ENCODE peak calls at places on chromosomes 3 and 15, in ten cellular contexts. T is SJCRH30; B is CD8-positive, alpha-beta T cell; V is cardiac muscle cell; X is HAP-1; W is CD4-positive, alpha-beta T cell; J is MM.1S; N is GM23338; Z is mesenchymal stem cell; M is hepatocyte. F is an unnamed sample. For H3K27me3, the result is how much of the 10 kb centered on the place peaks cover.

GRCh38 chr3:55826097-55826496 is 339.0 kb upstream of the WNT5A start:
- DNase-seq in J (no peak), X (no peak), V (no peak), Z (no peak), M (no peak), B (no peak), W (no peak), N (no peak), T (no peak), F (no peak)

GRCh38 chr3:71926242-71926560 is 141.3 kb upstream of the PROK2 start:
- DNase-seq in W (no peak), Z (peak), J (peak), B (no peak), M (peak), X (peak), T (peak), V (peak), N (peak), F (no peak)

GRCh38 chr3:185950720-185951119 is 12.9 kb upstream of the TRA2B start:
- DNase-seq in J (no peak), T (no peak), M (no peak), N (no peak), Z (no peak), V (no peak), B (no peak), W (no peak), X (no peak), F (no peak)

GRCh38 chr3:160480931-160481330 is 31.3 kb upstream of the TRIM59 start:
- DNase-seq in J (no peak), T (no peak), B (no peak), X (no peak), W (no peak), M (no peak), V (no peak), N (no peak), Z (no peak), F (no peak)

GRCh38 chr3:5295191-5295690 is 107.7 kb downstream of the EDEM1 start:
- DNase-seq in B (no peak), M (no peak), W (no peak), J (no peak), X (no peak), Z (no peak), V (no peak), N (no peak), T (no peak), F (no peak)

GRCh38 chr3:10392244-10392643 is 71.3 kb upstream of the SEC13 start:
- DNase-seq in M (no peak), B (no peak), V (no peak), T (no peak), J (no peak), N (peak), W (no peak), X (no peak), Z (no peak), F (no peak)

GRCh38 chr3:22887664-22888291 is 315.3 kb upstream of the UBE2E2 start:
- DNase-seq in M (peak), W (no peak), N (peak), B (no peak), T (peak), V (peak), Z (peak), X (peak), J (peak), F (no peak)

GRCh38 chr15:31457631-31458526 is 131.2 kb downstream of the KLF13 start:
- DNase-seq in X (no peak), M (no peak), Z (peak), W (no peak), B (no peak), J (no peak), N (no peak), T (no peak), V (peak), F (no peak)

GRCh38 chr3:110608566-110608965 is 463.1 kb upstream of the NECTIN3 start:
- DNase-seq in V (peak), M (no peak), W (no peak), Z (no peak), X (no peak), J (no peak), B (no peak), N (no peak), T (no peak), F (no peak)

GRCh38 chr15:33016405-33017024 is 178.0 kb downstream of the FMN1 start:
- DNase-seq in W (no peak), Z (no peak), N (no peak), X (no peak), T (no peak), M (no peak), B (no peak), J (peak), V (no peak), F (peak)

GRCh38 chr3:1251282-1252060 is 158.6 kb downstream of the CNTN6 start:
- DNase-seq in V (no peak), B (no peak), T (no peak), N (peak), Z (no peak), M (no peak), W (no peak), X (no peak), J (no peak), F (no peak)

GRCh38 chr15:83784975-83785374 is 131.1 kb downstream of the ADAMTSL3 start:
- DNase-seq in W (no peak), T (no peak), X (no peak), M (no peak), B (no peak), N (no peak), J (no peak), V (no peak), Z (no peak), F (no peak)

GRCh38 chr3:43953814-43954241 is 263.1 kb downstream of the ABHD5 start:
- DNase-seq in J (no peak), W (no peak), N (no peak), B (no peak), M (peak), V (peak), X (no peak), T (peak), Z (peak), F (no peak)

GRCh38 chr3:157782236-157782635 is 279.0 kb upstream of the VEPH1 start:
- DNase-seq in W (no peak), B (no peak), N (no peak), V (peak), J (no peak), Z (no peak), X (no peak), M (no peak), T (no peak), F (no peak)

GRCh38 chr3:17800232-17800631 is 57.8 kb upstream of the TBC1D5 start:
- DNase-seq in N (no peak), M (no peak), X (no peak), J (no peak), Z (no peak), W (no peak), V (no peak), T (no peak), B (no peak), F (no peak)

GRCh38 chr3:119352863-119353527 is 58.8 kb downstream of the ARHGAP31 start:
- DNase-seq in B (no peak), M (peak), N (peak), T (peak), X (peak), Z (peak), J (no peak), V (peak), W (no peak), F (peak)

GRCh38 chr3:71127052-71127451 is 456.5 kb downstream of the FOXP1 start:
- DNase-seq in M (no peak), W (no peak), V (no peak), X (no peak), T (no peak), B (no peak), N (no peak), J (no peak), Z (no peak), F (no peak)

GRCh38 chr3:49780080-49780967 is 6.0 kb downstream of the IP6K1 start:
- DNase-seq in J (no peak), W (no peak), N (no peak), T (no peak), B (no peak), Z (peak), X (no peak), V (no peak), M (no peak), F (no peak)

GRCh38 chr3:46675843-46676567 is 17.5 kb downstream of the ALS2CL start:
- DNase-seq in X (no peak), T (no peak), W (no peak), Z (no peak), M (no peak), N (no peak), J (peak), B (no peak), V (no peak), F (no peak)

GRCh38 chr3:170277833-170278586 is 55.8 kb downstream of the PRKCI start:
- DNase-seq in B (no peak), X (no peak), M (no peak), W (no peak), V (no peak), J (peak), Z (peak), T (no peak), N (no peak), F (peak)

GRCh38 chr3:77370413-77370812 is 330.5 kb downstream of the ROBO2 start:
- DNase-seq in W (no peak), B (no peak), N (no peak), Z (peak), X (no peak), V (peak), T (peak), M (no peak), J (no peak), F (no peak)

GRCh38 chr15:83372434-83372873 is 74.7 kb upstream of the SH3GL3 start:
- DNase-seq in T (peak), X (no peak), W (no peak), M (no peak), N (peak), V (no peak), J (no peak), Z (no peak), B (no peak), F (no peak)

GRCh38 chr15:57885435-57885834 is 178.9 kb downstream of the POLR2M start:
- DNase-seq in X (no peak), V (no peak), J (no peak), M (no peak), T (no peak), N (no peak), W (no peak), Z (no peak), B (no peak), F (no peak)

GRCh38 chr15:68791431-68792283 is 29.0 kb downstream of the ANP32A start:
- DNase-seq in N (peak), B (peak), Z (no peak), V (no peak), T (no peak), M (no peak), W (no peak), J (peak), X (no peak), F (peak)

GRCh38 chr15:80609512-80609946 is 85.6 kb upstream of the ABHD17C start:
- DNase-seq in B (no peak), T (no peak), N (no peak), M (no peak), Z (no peak), J (no peak), X (peak), V (peak), W (no peak), F (no peak)

GRCh38 chr3:52439426-52440248 is 5.3 kb downstream of the SEMA3G start:
- DNase-seq in T (no peak), V (no peak), M (peak), Z (no peak), X (no peak), J (no peak), B (no peak), N (no peak), W (no peak), F (no peak)

GRCh38 chr3:4709336-4709735 is 216.2 kb downstream of the ITPR1 start:
- DNase-seq in J (no peak), M (no peak), T (no peak), N (no peak), X (no peak), W (no peak), V (peak), Z (peak), B (no peak), F (no peak)

GRCh38 chr3:152769523-152769922 is 65.4 kb upstream of the P2RY1 start:
- DNase-seq in Z (peak), M (no peak), B (no peak), T (no peak), N (no peak), J (no peak), X (no peak), W (no peak), V (peak), F (no peak)

GRCh38 chr15:96115642-96116041 is 214.9 kb upstream of the NR2F2 start:
- DNase-seq in Z (peak), X (no peak), J (no peak), T (no peak), W (no peak), B (no peak), M (peak), V (peak), N (no peak), F (no peak)

GRCh38 chr15:80228959-80229610 is 22.9 kb downstream of the CTXND1 start:
- DNase-seq in B (no peak), Z (peak), N (no peak), W (no peak), X (no peak), T (no peak), V (peak), J (no peak), M (peak), F (no peak)

GRCh38 chr3:46991406-46992165 is 12.1 kb downstream of the NBEAL2 start:
- DNase-seq in V (no peak), M (no peak), W (no peak), N (no peak), X (no peak), T (no peak), Z (no peak), B (no peak), J (no peak), F (no peak)

GRCh38 chr15:52656412-52656811 is 22.8 kb downstream of the ATOSA start:
- DNase-seq in Z (no peak), N (no peak), W (no peak), X (no peak), B (no peak), M (no peak), V (no peak), T (no peak), J (peak), F (no peak)

GRCh38 chr15:41877631-41878354 is 16.1 kb downstream of the SPTBN5 start:
- DNase-seq in N (peak), X (no peak), M (no peak), Z (no peak), W (no peak), J (no peak), T (no peak), V (no peak), B (no peak), F (no peak)

GRCh38 chr3:37974121-37974927 is 16.3 kb upstream of the VILL start:
- DNase-seq in W (peak), B (peak), V (peak), J (peak), M (peak), N (peak), X (peak), T (peak), Z (peak), F (peak)

GRCh38 chr3:175121225-175121624 is 262.1 kb downstream of the NAALADL2 start:
- DNase-seq in M (peak), B (no peak), Z (no peak), J (peak), X (no peak), V (no peak), W (no peak), T (peak), N (peak), F (no peak)

GRCh38 chr15:34275721-34276120 is 50.9 kb downstream of the EMC4 start:
- DNase-seq in V (no peak), T (no peak), X (no peak), J (no peak), Z (no peak), W (no peak), B (no peak), N (no peak), M (no peak), F (no peak)

GRCh38 chr3:105802073-105802706 is 66.6 kb downstream of the CBLB start:
- DNase-seq in X (no peak), M (no peak), T (no peak), W (no peak), Z (no peak), B (no peak), V (no peak), J (no peak), N (no peak), F (no peak)

GRCh38 chr3:129837057-129837631 is 56.4 kb downstream of the TMCC1 start:
- DNase-seq in Z (peak), N (peak), V (peak), X (no peak), M (no peak), J (no peak), B (no peak), W (no peak), T (no peak), F (no peak)

GRCh38 chr15:67065531-67066005 is at the start of gene SMAD3:
- DNase-seq in W (peak), B (peak), J (peak), V (peak), X (peak), Z (peak), M (peak), T (peak), N (peak), F (peak)

GRCh38 chr3:20141841-20142240 is 44.2 kb downstream of the SGO1 start:
- DNase-seq in N (peak), V (peak), W (no peak), B (no peak), Z (peak), M (peak), X (peak), T (peak), J (no peak), F (no peak)

GRCh38 chr15:89376441-89376840 is 41.8 kb upstream of the POLG start:
- DNase-seq in Z (no peak), N (no peak), J (no peak), M (no peak), V (no peak), W (no peak), X (no peak), B (no peak), T (no peak), F (no peak)
- H3K27me3 ChIP-seq in Z (half or more), N (half or more), J (half or more), M (half or more), V (half or more), W (half or more), X (under half), B (under half), T (under half), F (under half)

GRCh38 chr15:91100561-91101355 is 701 bp downstream of the SV2B start:
- DNase-seq in X (no peak), V (peak), T (no peak), B (no peak), W (no peak), J (no peak), N (peak), M (no peak), Z (peak), F (no peak)
- H3K27me3 ChIP-seq in X (half or more), V (half or more), T (under half), B (under half), W (half or more), J (under half), N (half or more), M (half or more), Z (half or more), F (under half)

DNA sequence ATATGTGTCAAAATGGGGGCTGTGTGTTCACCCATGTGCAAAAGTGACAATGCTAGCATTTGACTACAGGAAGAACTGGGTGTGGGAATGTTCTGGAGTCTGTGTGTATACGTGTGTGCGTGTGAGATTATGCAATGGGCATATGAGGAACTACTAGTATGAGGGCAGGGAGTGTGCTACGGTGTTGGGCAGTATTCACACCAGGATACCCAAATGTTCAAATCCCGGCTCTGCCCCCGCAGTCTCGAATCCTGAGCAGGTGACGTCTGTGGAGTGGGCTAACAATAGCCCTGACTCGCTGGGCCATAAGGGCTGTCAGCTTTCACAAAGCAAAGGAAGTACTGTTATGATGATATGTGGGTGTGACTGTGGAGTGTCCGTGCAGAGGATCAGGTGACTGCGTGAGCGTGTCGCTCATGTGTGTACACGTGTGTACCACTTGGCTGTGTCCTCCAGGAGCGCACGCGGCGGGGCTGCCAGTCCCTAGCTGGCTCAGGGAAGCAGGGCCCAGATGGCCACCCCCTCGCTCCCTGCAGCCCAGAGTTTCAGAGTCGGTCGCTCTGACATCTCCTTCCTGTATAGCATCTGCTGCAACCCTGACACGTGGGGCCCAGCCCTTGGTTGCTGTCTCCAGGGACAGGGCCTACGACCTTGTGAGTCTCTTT is 27.2 kb downstream of the IQSEC1 start:
- DNase-seq in V (no peak), J (no peak), N (no peak), Z (no peak), W (no peak), M (no peak), B (no peak), T (no peak), X (no peak), F (peak)
- H3K27me3 ChIP-seq in V (under half), J (under half), N (under half), Z (under half), W (under half), M (under half), B (under half), T (half or more), X (under half), F (under half)

DNA sequence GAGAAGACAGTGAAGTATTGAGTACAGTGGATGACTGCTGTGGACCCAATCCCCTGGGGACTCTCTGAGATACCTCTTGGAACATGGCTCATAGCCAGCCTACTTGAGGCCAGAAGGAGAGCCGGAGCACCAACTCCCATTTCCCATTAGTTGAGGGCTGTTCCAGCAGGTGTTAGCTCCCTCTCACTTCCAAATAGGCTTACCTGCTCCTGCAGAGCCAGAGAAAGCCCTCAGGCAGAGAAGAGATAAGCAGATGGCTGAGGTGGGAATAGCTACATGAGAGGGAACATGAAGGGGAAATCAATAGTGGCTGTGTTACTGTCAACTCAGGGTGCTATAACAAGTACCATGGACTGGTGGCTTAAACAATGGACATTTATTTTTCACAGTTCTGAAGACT is 4.6 kb upstream of the CCK start:
- DNase-seq in X (no peak), V (no peak), N (no peak), M (no peak), B (no peak), W (no peak), Z (no peak), J (no peak), T (no peak), F (no peak)
- H3K27me3 ChIP-seq in X (under half), V (under half), N (under half), M (under half), B (under half), W (under half), Z (half or more), J (under half), T (under half), F (under half)

F was measured in CD8-positive, alpha-beta memory T cell.